ENCODE peak calls at places on chromosome 1, in four cellular contexts. One of them, this sample, is unnamed.

GRCh38 chr1:19456915-19457554 is 28.3 kb downstream of the CAPZB start:
- DNase-seq in HFF-Myc: no peak
- DNase-seq in breast epithelium: no peak
- DNase-seq in brain microvascular endothelial cell: no peak
- DNase-seq in this sample: no peak

GRCh38 chr1:81702903-81703302 is 97.8 kb upstream of the ADGRL2 start:
- DNase-seq in brain microvascular endothelial cell: peak; percentile 95
- DNase-seq in breast epithelium: no peak
- DNase-seq in HFF-Myc: no peak
- DNase-seq in this sample: no peak

GRCh38 chr1:86915737-86916235 is 1.4 kb downstream of the HS2ST1 start:
- DNase-seq in breast epithelium: no peak
- DNase-seq in brain microvascular endothelial cell: no peak
- DNase-seq in HFF-Myc: no peak
- DNase-seq in this sample: no peak

GRCh38 chr1:167564592-167564991 is 11.0 kb upstream of the CREG1 start:
- DNase-seq in breast epithelium: peak; percentile 55
- DNase-seq in brain microvascular endothelial cell: no peak
- DNase-seq in HFF-Myc: no peak
- DNase-seq in this sample: no peak

GRCh38 chr1:17117451-17118265 is 1.6 kb downstream of the PADI2 start:
- DNase-seq in brain microvascular endothelial cell: no peak
- DNase-seq in breast epithelium: no peak
- DNase-seq in HFF-Myc: no peak
- DNase-seq in this sample: no peak

GRCh38 chr1:25565626-25566025 is 22.2 kb downstream of the LDLRAP1 start:
- DNase-seq in breast epithelium: no peak
- DNase-seq in brain microvascular endothelial cell: no peak
- DNase-seq in HFF-Myc: no peak
- DNase-seq in this sample: no peak

GRCh38 chr1:212782422-212783154 is 9.0 kb downstream of the NSL1 start:
- DNase-seq in brain microvascular endothelial cell: peak; percentile 38
- DNase-seq in HFF-Myc: no peak
- DNase-seq in breast epithelium: no peak
- DNase-seq in this sample: no peak

GRCh38 chr1:202144510-202145324 is at the start of gene ARL8A:
- DNase-seq in breast epithelium: peak; percentile 70
- DNase-seq in brain microvascular endothelial cell: no peak
- DNase-seq in HFF-Myc: no peak
- DNase-seq in this sample: no peak

GRCh38 chr1:196034080-196034706 is 574.0 kb downstream of the KCNT2 start:
- DNase-seq in breast epithelium: no peak
- DNase-seq in brain microvascular endothelial cell: no peak
- DNase-seq in HFF-Myc: no peak
- DNase-seq in this sample: no peak

GRCh38 chr1:225651872-225652725 is 824 bp downstream of the ENAH start:
- DNase-seq in breast epithelium: no peak
- DNase-seq in brain microvascular endothelial cell: no peak
- DNase-seq in HFF-Myc: no peak
- DNase-seq in this sample: no peak

GRCh38 chr1:27726173-27726793 is 522 bp downstream of the FAM76A start:
- DNase-seq in breast epithelium: peak; percentile 53
- DNase-seq in brain microvascular endothelial cell: peak; percentile 38
- DNase-seq in HFF-Myc: no peak
- DNase-seq in this sample: peak; percentile 89

GRCh38 chr1:109083923-109084322 is 6.6 kb upstream of the TMEM167B start:
- DNase-seq in HFF-Myc: no peak
- DNase-seq in brain microvascular endothelial cell: no peak
- DNase-seq in breast epithelium: no peak
- DNase-seq in this sample: no peak

GRCh38 chr1:197620660-197621273 is 154.5 kb downstream of the DENND1B start:
- DNase-seq in HFF-Myc: no peak
- DNase-seq in breast epithelium: no peak
- DNase-seq in brain microvascular endothelial cell: no peak
- DNase-seq in this sample: no peak

GRCh38 chr1:26358411-26359384 is 4.8 kb upstream of the CRYBG2 start:
- DNase-seq in brain microvascular endothelial cell: no peak
- DNase-seq in breast epithelium: no peak
- DNase-seq in HFF-Myc: no peak
- DNase-seq in this sample: no peak

GRCh38 chr1:24892188-24893153 is 37.6 kb downstream of the RUNX3 start:
- DNase-seq in breast epithelium: no peak
- DNase-seq in HFF-Myc: no peak
- DNase-seq in brain microvascular endothelial cell: no peak
- DNase-seq in this sample: no peak

GRCh38 chr1:19644761-19645543 is 841 bp downstream of the NBL1 start:
- DNase-seq in HFF-Myc: no peak
- DNase-seq in breast epithelium: no peak
- DNase-seq in brain microvascular endothelial cell: no peak
- DNase-seq in this sample: no peak

GRCh38 chr1:92043621-92044020 is 13.8 kb downstream of the EPHX4 start:
- DNase-seq in HFF-Myc: no peak
- DNase-seq in brain microvascular endothelial cell: no peak
- DNase-seq in breast epithelium: no peak
- DNase-seq in this sample: no peak

GRCh38 chr1:208917281-208917680 is 666.2 kb upstream of the CAMK1G start:
- DNase-seq in breast epithelium: no peak
- DNase-seq in brain microvascular endothelial cell: no peak
- DNase-seq in HFF-Myc: no peak
- DNase-seq in this sample: no peak

GRCh38 chr1:91885331-91885715 is 628 bp downstream of the TGFBR3 start:
- DNase-seq in breast epithelium: no peak
- DNase-seq in HFF-Myc: no peak
- DNase-seq in brain microvascular endothelial cell: peak; percentile 8
- DNase-seq in this sample: no peak

GRCh38 chr1:153509729-153510354 is 25.9 kb downstream of the S100A6 start:
- DNase-seq in breast epithelium: no peak
- DNase-seq in HFF-Myc: no peak
- DNase-seq in brain microvascular endothelial cell: no peak
- DNase-seq in this sample: no peak

GRCh38 chr1:224500802-224501201 is 66.2 kb upstream of the WDR26 start:
- DNase-seq in breast epithelium: no peak
- DNase-seq in HFF-Myc: no peak
- DNase-seq in brain microvascular endothelial cell: no peak
- DNase-seq in this sample: no peak

GRCh38 chr1:42737257-42737656 is 2.8 kb downstream of the CLDN19 start:
- DNase-seq in breast epithelium: peak; percentile 73
- DNase-seq in brain microvascular endothelial cell: no peak
- DNase-seq in HFF-Myc: no peak
- DNase-seq in this sample: no peak

GRCh38 chr1:29328897-29329775 is 92.8 kb downstream of the PTPRU start:
- DNase-seq in HFF-Myc: no peak
- DNase-seq in brain microvascular endothelial cell: no peak
- DNase-seq in breast epithelium: no peak
- DNase-seq in this sample: no peak

GRCh38 chr1:17682403-17682802 is 72.7 kb upstream of the ACTL8 start:
- DNase-seq in breast epithelium: no peak
- DNase-seq in brain microvascular endothelial cell: no peak
- DNase-seq in HFF-Myc: no peak
- DNase-seq in this sample: no peak

GRCh38 chr1:208025036-208025435 is 114.1 kb upstream of the CD34 start:
- DNase-seq in HFF-Myc: peak; percentile 48
- DNase-seq in brain microvascular endothelial cell: no peak
- DNase-seq in breast epithelium: no peak
- DNase-seq in this sample: no peak

GRCh38 chr1:51058863-51059262 is 43.2 kb upstream of the C1orf185 start:
- DNase-seq in breast epithelium: no peak
- DNase-seq in brain microvascular endothelial cell: peak; percentile 13
- DNase-seq in HFF-Myc: no peak
- DNase-seq in this sample: no peak

GRCh38 chr1:240646861-240647260 is 34.9 kb upstream of the GREM2 start:
- DNase-seq in brain microvascular endothelial cell: no peak
- DNase-seq in HFF-Myc: no peak
- DNase-seq in breast epithelium: no peak
- DNase-seq in this sample: no peak

GRCh38 chr1:10962483-10962882 is 50.0 kb upstream of the TARDBP start:
- DNase-seq in brain microvascular endothelial cell: no peak
- DNase-seq in breast epithelium: no peak
- DNase-seq in HFF-Myc: no peak
- DNase-seq in this sample: no peak

GRCh38 chr1:10960954-10961833 is 51.3 kb upstream of the TARDBP start:
- DNase-seq in HFF-Myc: no peak
- DNase-seq in breast epithelium: peak; percentile 85
- DNase-seq in brain microvascular endothelial cell: peak; percentile 68
- DNase-seq in this sample: no peak

GRCh38 chr1:10957151-10957550 is 55.3 kb upstream of the TARDBP start:
- DNase-seq in HFF-Myc: no peak
- DNase-seq in brain microvascular endothelial cell: no peak
- DNase-seq in breast epithelium: no peak
- DNase-seq in this sample: no peak

GRCh38 chr1:10960406-10960805 is 52.0 kb upstream of the TARDBP start:
- DNase-seq in brain microvascular endothelial cell: no peak
- DNase-seq in breast epithelium: no peak
- DNase-seq in HFF-Myc: no peak
- DNase-seq in this sample: no peak

GRCh38 chr1:10958614-10959013 is 53.8 kb upstream of the TARDBP start:
- DNase-seq in breast epithelium: no peak
- DNase-seq in HFF-Myc: no peak
- DNase-seq in brain microvascular endothelial cell: no peak
- DNase-seq in this sample: no peak
- H3K4me3 ChIP-seq in breast epithelium: no peak overlapping the region
- H3K4me3 ChIP-seq in HFF-Myc: no peak overlapping the region
- H3K4me3 ChIP-seq in brain microvascular endothelial cell: no peak overlapping the region
- H3K4me3 ChIP-seq in this sample: no peak overlapping the region

GRCh38 chr1:58402444-58402843 is 144.1 kb downstream of the OMA1 start:
- DNase-seq in breast epithelium: no peak
- DNase-seq in brain microvascular endothelial cell: no peak
- DNase-seq in HFF-Myc: no peak
- DNase-seq in this sample: no peak
- H3K4me3 ChIP-seq in breast epithelium: no peak overlapping the region
- H3K4me3 ChIP-seq in brain microvascular endothelial cell: no peak overlapping the region
- H3K4me3 ChIP-seq in HFF-Myc: peak overlapping the region; percentile 20
- H3K4me3 ChIP-seq in this sample: no peak overlapping the region

GRCh38 chr1:110916669-110917306 is 43.8 kb downstream of the CD53 start:
- DNase-seq in breast epithelium: no peak
- DNase-seq in HFF-Myc: peak; percentile 5
- DNase-seq in brain microvascular endothelial cell: peak; percentile 14
- DNase-seq in this sample: no peak

GRCh38 chr1:110914676-110915075 is 41.7 kb downstream of the CD53 start:
- DNase-seq in HFF-Myc: no peak
- DNase-seq in brain microvascular endothelial cell: no peak
- DNase-seq in breast epithelium: no peak
- DNase-seq in this sample: no peak

GRCh38 chr1:110915804-110916203 is 42.9 kb downstream of the CD53 start:
- DNase-seq in HFF-Myc: no peak
- DNase-seq in brain microvascular endothelial cell: no peak
- DNase-seq in breast epithelium: no peak
- DNase-seq in this sample: no peak

GRCh38 chr1:110918016-110918415 is 45.1 kb downstream of the CD53 start:
- DNase-seq in brain microvascular endothelial cell: no peak
- DNase-seq in breast epithelium: no peak
- DNase-seq in HFF-Myc: no peak
- DNase-seq in this sample: no peak

DNA sequence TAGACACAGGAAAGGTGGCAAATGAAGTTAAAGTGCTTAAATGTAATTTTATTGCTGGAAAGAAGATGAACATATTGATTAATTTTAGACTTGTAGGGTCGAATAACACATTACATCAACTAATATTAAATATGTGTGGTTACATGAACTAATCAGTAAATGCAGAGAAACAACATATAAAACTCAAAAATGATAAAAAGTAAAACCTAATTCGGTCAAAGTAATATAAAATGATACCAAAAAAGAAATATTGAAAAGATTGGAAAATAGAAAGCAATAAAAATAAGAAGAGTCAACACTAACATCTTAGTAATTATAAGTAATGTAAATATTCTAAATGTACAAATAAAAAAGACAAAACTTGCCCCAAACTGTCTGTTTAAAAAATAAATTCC is 43.3 kb downstream of the CD53 start:
- DNase-seq in HFF-Myc: no peak
- DNase-seq in brain microvascular endothelial cell: no peak
- DNase-seq in breast epithelium: no peak
- DNase-seq in this sample: no peak
- H3K4me3 ChIP-seq in HFF-Myc: no peak overlapping the region
- H3K4me3 ChIP-seq in brain microvascular endothelial cell: no peak overlapping the region
- H3K4me3 ChIP-seq in breast epithelium: no peak overlapping the region
- H3K4me3 ChIP-seq in this sample: no peak overlapping the region

GRCh38 chr1:112634367-112634766 is 14.7 kb downstream of the CAPZA1 start:
- DNase-seq in brain microvascular endothelial cell: no peak
- DNase-seq in HFF-Myc: no peak
- DNase-seq in breast epithelium: no peak
- DNase-seq in this sample: no peak
- H3K4me3 ChIP-seq in brain microvascular endothelial cell: no peak overlapping the region
- H3K4me3 ChIP-seq in HFF-Myc: no peak overlapping the region
- H3K4me3 ChIP-seq in breast epithelium: no peak overlapping the region
- H3K4me3 ChIP-seq in this sample: no peak overlapping the region

GRCh38 chr1:113860891-113861290 is 10.6 kb downstream of the PTPN22 start:
- DNase-seq in brain microvascular endothelial cell: peak; percentile 68
- DNase-seq in breast epithelium: no peak
- DNase-seq in HFF-Myc: peak; percentile 22
- DNase-seq in this sample: no peak
- H3K4me3 ChIP-seq in brain microvascular endothelial cell: no peak overlapping the region
- H3K4me3 ChIP-seq in breast epithelium: no peak overlapping the region
- H3K4me3 ChIP-seq in HFF-Myc: no peak overlapping the region
- H3K4me3 ChIP-seq in this sample: no peak overlapping the region

DNA sequence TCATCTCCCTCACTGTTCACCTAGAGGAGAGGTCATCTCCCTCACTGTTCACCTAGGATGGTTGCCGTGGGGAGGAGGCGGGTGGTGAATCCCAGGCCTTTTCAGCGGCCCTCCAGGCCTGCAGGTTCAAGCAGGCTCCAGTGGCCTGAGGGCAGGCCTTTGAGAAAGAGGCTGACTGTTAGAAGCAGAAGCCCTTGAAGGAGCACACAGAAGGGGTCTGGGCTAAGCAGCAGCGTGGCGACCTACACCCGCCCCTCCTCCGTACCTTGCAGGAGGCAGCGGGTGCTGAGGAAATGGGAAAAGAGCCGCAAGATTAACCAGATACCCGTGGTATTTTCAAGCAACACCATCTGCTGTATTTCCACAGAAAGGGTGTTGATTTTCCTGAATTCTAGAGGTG is 289.4 kb downstream of the KIF26B start:
- DNase-seq in breast epithelium: no peak
- DNase-seq in HFF-Myc: no peak
- DNase-seq in brain microvascular endothelial cell: no peak
- DNase-seq in this sample: no peak
- H3K4me3 ChIP-seq in breast epithelium: no peak overlapping the region
- H3K4me3 ChIP-seq in HFF-Myc: no peak overlapping the region
- H3K4me3 ChIP-seq in brain microvascular endothelial cell: no peak overlapping the region
- H3K4me3 ChIP-seq in this sample: no peak overlapping the region

DNA sequence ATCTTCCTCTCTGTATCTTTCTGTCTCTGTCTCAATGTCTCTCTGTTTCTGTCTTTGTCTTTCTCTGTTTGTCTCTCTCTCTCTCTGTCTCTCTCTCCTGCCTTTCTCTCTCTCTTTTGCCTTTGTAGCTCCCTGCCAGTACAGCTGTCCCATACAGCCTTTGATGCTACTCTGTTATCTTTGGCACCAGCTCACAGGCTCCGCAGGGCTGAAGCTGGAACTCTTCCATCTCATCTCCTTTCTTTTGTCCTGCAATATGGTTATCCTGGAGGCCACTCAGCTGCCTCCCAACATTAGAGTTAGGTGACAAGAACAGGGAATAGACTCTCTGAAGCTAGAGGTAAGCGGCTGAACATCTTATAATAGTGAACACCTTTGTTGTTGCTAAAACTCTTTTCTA is 354.3 kb upstream of the NEGR1 start:
- DNase-seq in brain microvascular endothelial cell: peak; percentile 8
- DNase-seq in breast epithelium: no peak
- DNase-seq in HFF-Myc: no peak
- DNase-seq in this sample: no peak
- H3K4me3 ChIP-seq in brain microvascular endothelial cell: no peak overlapping the region
- H3K4me3 ChIP-seq in breast epithelium: no peak overlapping the region
- H3K4me3 ChIP-seq in HFF-Myc: no peak overlapping the region
- H3K4me3 ChIP-seq in this sample: no peak overlapping the region

This sample was measured in vagina.